ENCODE peak calls at places on chromosomes 1 and 21, in eight cellular contexts. W is fibroblast of gingiva; S is fibroblast of lung; P is lung; V is T1000; Q is central memory CD4-positive, alpha-beta T cell; T is A172; B is stimulated activated CD4-positive, alpha-beta T cell treated with anti-CD3 and anti-CD28 coated beads, Interleukin-2, amount 100 ng/mL, for 48 hours. C is an unnamed sample.

GRCh38 chr1:81799939-81800740 is 594 bp upstream of the ADGRL2 start:
- DNase-seq in W (peak), P (peak), V (peak), S (peak), B (no peak), T (no peak), Q (no peak), C (peak)

GRCh38 chr1:966135-966602 is at the start of gene PLEKHN1:
- DNase-seq in T (peak), P (peak), Q (no peak), W (no peak), V (peak), S (no peak), B (no peak), C (peak)

GRCh38 chr1:187384504-187384903 is 555.8 kb downstream of the PLA2G4A start:
- DNase-seq in V (no peak), P (no peak), S (no peak), T (no peak), Q (no peak), W (no peak), B (no peak), C (no peak)

GRCh38 chr1:23824711-23825075 is 536 bp downstream of the HMGCL start:
- DNase-seq in W (no peak), Q (no peak), B (no peak), V (no peak), P (no peak), T (no peak), S (no peak), C (no peak)

GRCh38 chr21:45147473-45148315 is 73.3 kb downstream of the ADARB1 start:
- DNase-seq in V (no peak), S (no peak), B (no peak), W (no peak), Q (no peak), T (no peak), P (no peak), C (no peak)

GRCh38 chr1:84300991-84301758 is at the start of gene SAMD13:
- DNase-seq in T (peak), Q (peak), B (peak), V (no peak), S (peak), P (peak), W (peak), C (peak)

GRCh38 chr1:12464627-12465056 is 153.4 kb downstream of the DHRS3 start:
- DNase-seq in V (no peak), T (no peak), P (peak), B (no peak), S (peak), Q (no peak), W (peak), C (peak)

GRCh38 chr1:30515746-30516504 is 207.5 kb downstream of the MATN1 start:
- DNase-seq in V (no peak), B (no peak), Q (no peak), T (no peak), S (no peak), P (no peak), W (no peak), C (no peak)

GRCh38 chr1:115557715-115558114 is 84.1 kb upstream of the VANGL1 start:
- DNase-seq in P (no peak), W (no peak), Q (no peak), S (no peak), B (no peak), V (no peak), T (no peak), C (no peak)

GRCh38 chr1:102234753-102235359 is 238.1 kb upstream of the OLFM3 start:
- DNase-seq in P (no peak), T (no peak), W (no peak), Q (no peak), B (no peak), V (no peak), S (no peak), C (no peak)

GRCh38 chr1:218383681-218384080 is 38.5 kb downstream of the TGFB2 start:
- DNase-seq in V (no peak), Q (no peak), S (no peak), W (peak), T (peak), B (no peak), P (no peak), C (no peak)

GRCh38 chr1:6026095-6026809 is 19.4 kb upstream of the KCNAB2 start:
- DNase-seq in W (no peak), P (peak), T (peak), V (no peak), B (peak), S (no peak), Q (peak), C (peak)

GRCh38 chr1:236155841-236156503 is 13.6 kb downstream of the GPR137B start:
- DNase-seq in B (no peak), W (no peak), P (no peak), S (no peak), V (no peak), T (no peak), Q (no peak), C (no peak)

GRCh38 chr1:110620250-110620615 is 14.1 kb upstream of the KCNA2 start:
- DNase-seq in P (no peak), W (no peak), Q (no peak), V (no peak), B (no peak), T (no peak), S (no peak), C (no peak)

GRCh38 chr1:101520302-101520701 is 283.5 kb downstream of the S1PR1 start:
- DNase-seq in W (peak), B (no peak), T (peak), P (no peak), V (no peak), Q (peak), S (peak), C (no peak)

GRCh38 chr1:203777596-203777995 is 12.6 kb downstream of the LAX1 start:
- DNase-seq in S (no peak), V (no peak), Q (no peak), B (no peak), T (no peak), W (no peak), P (no peak), C (no peak)

GRCh38 chr1:15680131-15680530 is 4.0 kb upstream of the PLEKHM2 start:
- DNase-seq in W (peak), P (no peak), Q (no peak), B (no peak), T (peak), S (peak), V (peak), C (no peak)

GRCh38 chr21:41491412-41491811 is 16.5 kb downstream of the TMPRSS2 start:
- DNase-seq in Q (no peak), B (no peak), T (no peak), V (no peak), P (no peak), S (no peak), W (no peak), C (no peak)

GRCh38 chr1:66562561-66562960 is 28.6 kb downstream of the SGIP1 start:
- DNase-seq in T (no peak), W (peak), S (no peak), B (no peak), Q (no peak), V (no peak), P (no peak), C (no peak)

GRCh38 chr1:101309334-101310221 is 72.8 kb downstream of the S1PR1 start:
- DNase-seq in P (peak), B (peak), V (peak), Q (peak), S (peak), W (peak), T (peak), C (peak)

GRCh38 chr1:248863011-248863881 is 4.4 kb upstream of the ZNF692 start:
- DNase-seq in Q (peak), V (peak), S (peak), P (peak), W (peak), T (peak), B (peak), C (peak)

GRCh38 chr1:84598846-84599741 is 24.9 kb upstream of the CTBS start:
- DNase-seq in W (peak), T (peak), B (no peak), Q (no peak), V (peak), S (peak), P (no peak), C (no peak)

GRCh38 chr1:56774067-56774609 is 45.1 kb downstream of the FYB2 start:
- DNase-seq in S (no peak), P (no peak), T (no peak), W (no peak), B (no peak), V (no peak), Q (no peak), C (no peak)

GRCh38 chr1:2032737-2033136 is 13.6 kb downstream of the GABRD start:
- DNase-seq in T (no peak), P (no peak), V (no peak), W (no peak), B (no peak), Q (no peak), S (no peak), C (no peak)

GRCh38 chr1:204327359-204327758 is 32.4 kb downstream of the PLEKHA6 start:
- DNase-seq in V (no peak), Q (no peak), S (no peak), T (no peak), B (no peak), W (no peak), P (no peak), C (no peak)

GRCh38 chr1:228060458-228061190 is 21.9 kb upstream of the ARF1 start:
- DNase-seq in T (no peak), W (no peak), V (no peak), Q (no peak), B (no peak), S (no peak), P (no peak), C (no peak)

GRCh38 chr21:17930102-17930501 is 110.9 kb upstream of the C21orf91 start:
- DNase-seq in W (no peak), T (no peak), Q (no peak), B (no peak), V (no peak), P (no peak), S (no peak), C (no peak)

GRCh38 chr1:219092206-219092605 is 81.5 kb upstream of the LYPLAL1 start:
- DNase-seq in T (peak), S (peak), V (no peak), B (no peak), Q (no peak), W (peak), P (no peak), C (no peak)

GRCh38 chr1:110615548-110616130 is 9.5 kb upstream of the KCNA2 start:
- DNase-seq in W (peak), S (peak), V (no peak), Q (peak), T (peak), B (peak), P (peak), C (peak)

GRCh38 chr1:53628286-53628955 is 110.5 kb downstream of the GLIS1 start:
- DNase-seq in V (no peak), T (no peak), W (no peak), P (no peak), S (no peak), B (no peak), Q (no peak), C (no peak)

GRCh38 chr1:245182028-245182427 is 27.2 kb downstream of the KIF26B start:
- DNase-seq in P (no peak), B (no peak), S (no peak), V (no peak), Q (no peak), W (no peak), T (no peak), C (no peak)

GRCh38 chr1:160862151-160863061 is at the start of gene CD244:
- DNase-seq in W (no peak), V (no peak), T (peak), B (peak), P (peak), Q (no peak), S (no peak), C (no peak)

GRCh38 chr1:86825294-86825693 is 88.6 kb downstream of the SELENOF start:
- DNase-seq in W (peak), P (no peak), B (no peak), S (peak), V (no peak), T (peak), Q (no peak), C (no peak)

GRCh38 chr1:220812308-220812707 is 25.6 kb downstream of the MTARC1 start:
- DNase-seq in T (no peak), P (no peak), B (no peak), V (no peak), Q (no peak), W (no peak), S (no peak), C (peak)

GRCh38 chr1:155981266-155982088 is 3.1 kb upstream of the ARHGEF2 start:
- DNase-seq in V (no peak), T (peak), W (peak), B (no peak), S (peak), P (peak), Q (peak), C (no peak)

GRCh38 chr1:35726814-35727433 is 8.2 kb upstream of the C1orf216 start:
- DNase-seq in P (peak), V (no peak), Q (peak), S (peak), B (no peak), W (peak), T (peak), C (peak)

GRCh38 chr1:16324456-16324890 is 27.8 kb downstream of the FBXO42 start:
- DNase-seq in S (peak), W (peak), T (peak), P (peak), B (no peak), Q (no peak), V (no peak), C (peak)

GRCh38 chr1:169779970-169780369 is 14.7 kb downstream of the METTL18 start:
- DNase-seq in W (peak), T (peak), P (no peak), S (peak), V (no peak), Q (no peak), B (no peak), C (no peak)

C was measured in prostate gland.